ENCODE peak calls at places on chromosome 1, in five cellular contexts. R is Panc1, Y is RWPE1, Z is mammary epithelial cell, X is coronary artery. E is an unnamed sample.

GRCh38 chr1:7379445-7379971 is 391.6 kb upstream of the VAMP3 start:
- DNase-seq in R (no peak), Z (peak; percentile 86), Y (peak; percentile 55), X (peak; percentile 50), E (no peak)

GRCh38 chr1:95127380-95127779 is 10.2 kb downstream of the TLCD4 start:
- DNase-seq in X (no peak), R (no peak), Y (no peak), Z (no peak), E (no peak)

GRCh38 chr1:113903496-113904291 is 905 bp downstream of the AP4B1 start:
- DNase-seq in R (no peak), X (no peak), Y (no peak), Z (no peak), E (no peak)

GRCh38 chr1:32330558-32331127 is 5.4 kb downstream of the MARCKSL1 start:
- DNase-seq in Z (no peak), X (no peak), Y (no peak), R (no peak), E (no peak)

GRCh38 chr1:24465638-24466037 is 37.0 kb upstream of the RCAN3 start:
- DNase-seq in Z (no peak), Y (no peak), R (no peak), X (no peak), E (no peak)

GRCh38 chr1:40750326-40750975 is 33.1 kb upstream of the KCNQ4 start:
- DNase-seq in X (no peak), Z (no peak), R (no peak), Y (no peak), E (no peak)

GRCh38 chr1:9200441-9200840 is 34.1 kb upstream of the H6PD start:
- DNase-seq in X (no peak), R (no peak), Y (no peak), Z (peak; percentile 68), E (no peak)

GRCh38 chr1:227780101-227781044 is 35.1 kb upstream of the PRSS38 start:
- DNase-seq in Z (no peak), Y (no peak), R (no peak), X (peak; percentile 68), E (peak; percentile 18)

GRCh38 chr1:50603274-50604271 is 180.3 kb upstream of the DMRTA2 start:
- DNase-seq in Z (peak; percentile 88), X (no peak), R (peak; percentile 66), Y (peak; percentile 87), E (no peak)

GRCh38 chr1:212470059-212470458 is 37.3 kb downstream of the NENF start:
- DNase-seq in X (peak; percentile 97), Y (peak; percentile 71), R (no peak), Z (peak; percentile 97), E (peak; percentile 86)

GRCh38 chr1:44086722-44087474 is 31.7 kb upstream of the KLF17 start:
- DNase-seq in X (no peak), Y (no peak), R (no peak), Z (no peak), E (no peak)

GRCh38 chr1:81044708-81045107 is 756.0 kb upstream of the ADGRL2 start:
- DNase-seq in X (no peak), R (no peak), Z (peak; percentile 85), Y (no peak), E (no peak)

GRCh38 chr1:243917177-243917862 is 67.3 kb upstream of the AKT3 start:
- DNase-seq in R (no peak), Y (peak; percentile 52), Z (peak; percentile 50), X (no peak), E (no peak)

GRCh38 chr1:107529511-107530149 is 388.8 kb downstream of the NTNG1 start:
- DNase-seq in Y (peak; percentile 63), X (no peak), R (peak; percentile 35), Z (peak; percentile 70), E (no peak)

GRCh38 chr1:30318413-30318812 is 405.0 kb downstream of the MATN1 start:
- DNase-seq in Y (no peak), R (no peak), X (no peak), Z (no peak), E (no peak)

GRCh38 chr1:94947453-94947852 is 20.5 kb upstream of the CNN3 start:
- DNase-seq in Y (no peak), Z (no peak), R (no peak), X (no peak), E (no peak)

GRCh38 chr1:22839806-22840205 is 129.2 kb downstream of the EPHB2 start:
- DNase-seq in R (no peak), X (no peak), Z (no peak), Y (no peak), E (no peak)

GRCh38 chr1:9371391-9371935 is 78.8 kb downstream of the SPSB1 start:
- DNase-seq in Y (no peak), X (peak; percentile 96), R (no peak), Z (no peak), E (no peak)

GRCh38 chr1:119815361-119815760 is 4.1 kb upstream of the REG4 start:
- DNase-seq in Z (peak; percentile 72), Y (no peak), X (no peak), R (no peak), E (no peak)

GRCh38 chr1:150263549-150263948 is 5.3 kb downstream of the APH1A start:
- DNase-seq in R (no peak), Y (no peak), X (no peak), Z (no peak), E (no peak)

GRCh38 chr1:94683886-94684285 is 136.3 kb upstream of the SLC44A3 start:
- DNase-seq in X (no peak), Z (no peak), R (no peak), Y (no peak), E (no peak)

GRCh38 chr1:52668711-52669110 is 29.4 kb downstream of the COA7 start:
- DNase-seq in Z (peak; percentile 80), Y (peak; percentile 71), X (no peak), R (no peak), E (no peak)

GRCh38 chr1:43822040-43822439 is 111.6 kb upstream of the ARTN start:
- DNase-seq in Z (peak; percentile 81), Y (peak; percentile 93), R (peak; percentile 88), X (no peak), E (no peak)

GRCh38 chr1:6447818-6448748 is 17.9 kb downstream of the TNFRSF25 start:
- DNase-seq in R (no peak), Y (no peak), X (no peak), Z (no peak), E (no peak)

GRCh38 chr1:170586942-170587593 is 55.1 kb downstream of the GORAB start:
- DNase-seq in Y (no peak), R (no peak), X (no peak), Z (no peak), E (no peak)

GRCh38 chr1:37948160-37948559 is 1.3 kb upstream of the INPP5B start:
- DNase-seq in Z (no peak), Y (no peak), X (no peak), R (no peak), E (no peak)

GRCh38 chr1:37945743-37946702 is 830 bp downstream of the INPP5B start:
- DNase-seq in Y (no peak), X (peak; percentile 89), R (no peak), Z (no peak), E (peak; percentile 56)

GRCh38 chr1:37946703-37947360 is at the start of gene INPP5B:
- DNase-seq in X (peak; percentile 92), Y (no peak), R (no peak), Z (no peak), E (peak; percentile 66)

GRCh38 chr1:37948841-37949240 is 2.0 kb upstream of the INPP5B start:
- DNase-seq in Y (no peak), X (no peak), R (no peak), Z (no peak), E (no peak)

DNA sequence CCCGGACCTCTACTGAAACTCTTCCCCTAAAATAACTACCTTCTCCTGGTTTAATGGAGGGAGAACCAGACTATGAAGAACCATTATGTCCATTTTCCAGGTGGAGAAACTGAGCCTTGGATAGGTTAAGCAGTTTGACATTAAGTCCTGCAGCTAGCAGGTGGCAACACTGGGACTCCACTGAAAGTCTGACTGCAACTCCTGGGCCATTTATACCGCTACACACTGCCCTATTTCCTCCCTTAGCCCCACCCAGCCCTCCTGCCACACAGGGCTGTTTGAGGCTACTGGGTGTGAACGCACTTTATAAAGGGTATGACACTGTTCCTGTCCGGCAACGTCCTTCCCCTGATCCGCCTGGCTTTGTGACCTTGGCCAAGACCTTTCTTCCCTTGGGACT is 511 bp upstream of the INPP5B start:
- DNase-seq in Z (no peak), R (no peak), X (no peak), Y (no peak), E (no peak)
- TF ChIP-seq CTCF in Z (no peak), R (no peak), X (no peak), Y (no peak), E (no peak)

DNA sequence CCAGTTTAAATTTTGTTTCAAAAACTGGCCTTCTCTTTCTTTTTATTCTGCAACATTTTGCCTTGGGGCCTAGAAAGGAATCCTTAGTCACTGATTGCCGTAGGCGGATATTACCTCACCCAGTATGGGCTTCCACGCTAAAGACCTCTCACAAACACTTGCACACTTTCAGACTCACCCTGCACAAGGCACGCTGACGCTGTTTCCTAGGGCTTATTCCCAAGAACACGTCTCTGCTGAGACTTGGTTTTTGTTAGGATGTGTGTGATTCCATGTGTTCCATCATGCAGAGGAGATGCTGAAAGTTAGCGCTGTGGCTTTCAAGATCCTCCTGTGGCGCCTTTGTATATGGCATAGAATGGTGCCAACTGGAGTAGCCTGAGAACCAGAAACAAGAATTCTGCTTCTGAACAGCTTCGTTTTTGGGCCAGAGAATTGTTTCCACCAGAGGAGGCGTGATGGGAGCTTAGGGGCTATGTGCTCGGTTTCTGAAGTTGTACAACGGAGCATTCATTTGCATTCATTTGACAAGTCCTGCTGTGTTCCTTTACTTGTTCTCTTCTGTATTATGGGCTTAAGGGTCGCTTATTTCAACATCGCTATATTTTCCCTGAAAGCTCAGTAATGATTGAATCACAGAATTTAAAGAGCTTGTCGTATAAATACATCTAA is 297.0 kb downstream of the DISC1 start:
- DNase-seq in X (no peak), Z (peak; percentile 45), R (no peak), Y (no peak), E (no peak)
- TF ChIP-seq CTCF in X (no peak), Z (no peak), R (no peak), Y (no peak), E (no peak)

GRCh38 chr1:226549937-226550670 is 1.5 kb downstream of the STUM start:
- DNase-seq in Y (peak; percentile 60), R (no peak), Z (peak; percentile 15), X (peak; percentile 86), E (no peak)
- TF ChIP-seq CTCF in Y (no peak), R (peak; percentile 46), Z (peak; percentile 33), X (no peak), E (no peak)

DNA sequence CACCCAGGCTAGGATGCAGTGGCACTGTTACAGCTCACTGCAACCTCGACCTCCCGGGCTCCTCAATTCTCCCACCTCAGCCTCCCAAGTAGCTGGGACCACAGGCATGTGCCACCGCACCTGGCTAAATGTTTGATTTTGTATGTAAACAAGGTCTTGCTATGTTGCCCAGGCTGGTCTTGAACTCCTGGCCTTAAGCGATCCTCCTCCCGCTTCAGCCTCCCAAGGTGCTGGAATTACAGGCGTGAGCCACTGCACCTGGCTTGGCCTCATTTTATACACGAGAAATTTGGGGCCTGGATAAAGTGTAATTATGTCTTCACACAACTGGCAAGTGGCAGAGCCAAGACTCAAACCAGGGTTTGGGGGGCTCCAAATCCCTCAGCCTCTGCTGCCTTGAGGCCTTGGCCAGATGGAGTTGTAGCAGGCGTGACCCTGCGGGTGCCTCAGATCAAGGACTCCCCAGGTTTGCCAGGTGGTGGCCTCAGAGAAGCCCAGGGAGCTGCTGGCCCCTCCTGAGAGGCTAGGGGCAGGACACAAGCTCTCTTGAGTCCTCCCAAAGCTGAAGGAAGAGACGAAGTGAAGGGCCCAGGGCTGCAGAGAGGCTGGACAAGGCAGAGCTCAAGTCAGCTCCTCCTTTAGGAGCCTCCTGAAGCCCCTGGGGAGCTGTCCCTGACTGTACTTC is 61.7 kb downstream of the MDM4 start:
- DNase-seq in X (no peak), Z (no peak), R (no peak), Y (no peak), E (no peak)
- TF ChIP-seq CTCF in X (no peak), Z (no peak), R (no peak), Y (no peak), E (no peak)

GRCh38 chr1:221741364-221741970 is 422 bp downstream of the DUSP10 start:
- DNase-seq in Z (no peak), R (no peak), X (peak; percentile 78), Y (peak; percentile 48), E (no peak)
- TF ChIP-seq CTCF in Z (no peak), R (no peak), X (no peak), Y (no peak), E (no peak)